ENCODE peak calls at places on chromosomes 4 and X, in seven cellular contexts. Z is spleen, Q is AG09309, M is right cardiac atrium, U is PC-9, E is neural progenitor cell, L is HFF-Myc. Y is an unnamed sample.

GRCh38 chr4:960140-960735 is 13.1 kb downstream of the DGKQ start:
- DNase-seq in Z (peak), Q (no peak), M (peak), U (no peak), E (no peak), L (no peak), Y (no peak)

GRCh38 chrX:40938418-40938817 is 146.8 kb upstream of the USP9X start:
- DNase-seq in Z (no peak), Q (no peak), M (no peak), U (no peak), E (no peak), L (no peak), Y (no peak)

GRCh38 chrX:46707274-46707965 is 51.5 kb downstream of the SLC9A7 start:
- DNase-seq in Z (no peak), Q (no peak), M (no peak), U (no peak), E (no peak), L (no peak), Y (no peak)

GRCh38 chrX:43969504-43970501 is 3.4 kb downstream of the NDP start:
- DNase-seq in Z (no peak), Q (no peak), M (peak), U (peak), E (peak), L (no peak), Y (no peak)

GRCh38 chr4:181802207-181802606 is 441.0 kb upstream of the TENM3 start:
- DNase-seq in Z (no peak), Q (no peak), M (no peak), U (no peak), E (no peak), L (no peak), Y (no peak)

GRCh38 chr4:3287271-3287971 is 5.4 kb upstream of the RGS12 start:
- DNase-seq in Z (no peak), Q (no peak), M (no peak), U (no peak), E (no peak), L (no peak), Y (no peak)

GRCh38 chrX:40106677-40107290 is 9.0 kb upstream of the BCOR start:
- DNase-seq in Z (no peak), Q (no peak), M (no peak), U (no peak), E (no peak), L (no peak), Y (no peak)

GRCh38 chr4:80201326-80202151 is 4.2 kb downstream of the PRDM8 start:
- DNase-seq in Z (no peak), Q (no peak), M (peak), U (no peak), E (peak), L (peak), Y (no peak)

DNA sequence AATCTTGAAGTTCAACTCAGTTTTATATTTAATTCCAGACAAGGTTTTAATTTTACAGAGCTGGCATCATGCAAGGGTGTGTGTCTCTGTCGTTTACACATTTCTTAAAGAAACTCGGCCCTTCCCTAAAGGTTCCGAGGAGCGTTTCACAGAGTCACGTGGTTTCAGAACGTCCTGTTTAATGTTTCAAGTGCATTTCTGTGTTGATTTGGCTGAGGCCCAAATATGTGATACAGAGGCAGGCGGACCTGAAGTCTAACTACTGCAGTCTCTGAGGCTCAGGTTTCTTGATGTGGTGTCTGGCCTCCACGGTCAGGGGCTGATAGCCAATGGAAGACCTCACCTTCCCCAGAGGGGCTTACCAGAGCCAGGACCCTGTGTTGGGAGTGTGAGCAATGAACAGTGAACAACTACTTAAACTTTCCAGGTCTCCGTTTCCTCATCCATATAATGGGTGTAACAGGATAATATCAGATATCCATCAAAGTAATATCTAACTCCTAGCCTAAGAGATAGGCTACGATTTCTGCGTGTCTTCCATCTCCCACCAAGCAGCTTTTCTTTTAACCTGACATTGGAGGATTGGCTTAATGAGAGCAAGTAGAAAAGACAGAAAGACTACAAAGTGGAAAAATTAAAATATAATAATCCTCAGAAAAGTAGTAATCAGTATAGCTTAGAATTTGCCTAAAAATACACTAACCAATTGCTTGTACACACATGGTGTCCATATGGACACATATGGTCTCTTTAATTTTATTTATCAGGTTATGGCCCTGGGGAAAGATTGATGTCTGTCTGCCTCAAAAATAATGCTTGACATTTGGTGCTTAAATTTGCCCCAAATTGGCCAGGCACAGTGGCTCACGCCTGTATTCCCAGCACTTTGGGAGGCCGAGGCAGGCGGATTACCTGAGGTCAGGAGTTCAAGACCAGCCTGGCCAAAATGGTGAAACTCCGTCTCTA is 50.0 kb upstream of the TRIM2 start:
- DNase-seq in Z (no peak), Q (no peak), M (no peak), U (peak), E (no peak), L (no peak), Y (peak)
- H3K4me3 ChIP-seq in Z (peak), Q (peak), M (peak), U (peak), E (peak), L (peak), Y (no peak)

DNA sequence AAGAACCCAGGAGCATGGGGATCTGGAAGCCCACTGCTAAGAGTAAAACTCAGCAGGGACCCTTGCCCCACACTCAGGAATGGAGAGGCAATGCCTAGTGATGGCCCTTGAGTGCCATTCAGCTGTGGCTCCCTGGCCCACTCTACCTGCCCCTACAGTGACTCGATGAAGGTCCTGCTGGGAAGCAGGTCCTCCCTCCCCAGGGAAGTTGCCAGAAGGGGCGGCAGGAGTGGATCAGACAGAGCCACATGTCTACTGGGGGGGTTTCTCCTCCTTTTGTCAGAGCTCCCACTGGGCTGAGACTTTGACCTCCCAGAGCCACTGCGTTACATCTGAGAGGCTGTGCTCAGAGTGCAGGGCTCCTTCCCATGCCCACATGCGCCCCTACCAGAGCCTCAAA is 1.2 kb downstream of the SLC10A3 start:
- DNase-seq in Z (peak), Q (no peak), M (peak), U (no peak), E (no peak), L (no peak), Y (no peak)
- H3K4me3 ChIP-seq in Z (no peak), Q (peak), M (no peak), U (peak), E (no peak), L (peak), Y (no peak)

DNA sequence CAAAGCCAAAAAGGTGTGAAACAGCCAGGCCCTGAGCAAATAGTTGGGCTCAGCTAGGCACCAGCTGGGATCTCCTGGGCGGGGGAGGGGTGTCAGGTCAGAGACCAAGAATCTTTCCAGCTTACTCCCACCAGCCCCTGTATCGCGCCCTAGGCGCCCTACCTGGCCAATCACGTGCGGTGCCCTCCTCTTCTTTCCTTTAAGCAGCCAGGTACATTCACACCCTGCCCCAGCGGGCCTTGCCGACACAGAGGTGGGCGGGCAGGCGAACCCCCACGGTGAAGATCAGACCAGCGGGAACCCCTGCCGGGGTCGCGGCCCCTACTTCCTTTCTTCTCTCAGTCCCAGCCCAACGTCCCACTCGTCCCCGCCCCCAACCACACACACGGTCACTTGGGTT is 9.1 kb downstream of the ARHGAP36 start:
- DNase-seq in Z (no peak), Q (no peak), M (peak), U (no peak), E (no peak), L (no peak), Y (no peak)
- H3K4me3 ChIP-seq in Z (no peak), Q (no peak), M (no peak), U (no peak), E (no peak), L (no peak), Y (no peak)

DNA sequence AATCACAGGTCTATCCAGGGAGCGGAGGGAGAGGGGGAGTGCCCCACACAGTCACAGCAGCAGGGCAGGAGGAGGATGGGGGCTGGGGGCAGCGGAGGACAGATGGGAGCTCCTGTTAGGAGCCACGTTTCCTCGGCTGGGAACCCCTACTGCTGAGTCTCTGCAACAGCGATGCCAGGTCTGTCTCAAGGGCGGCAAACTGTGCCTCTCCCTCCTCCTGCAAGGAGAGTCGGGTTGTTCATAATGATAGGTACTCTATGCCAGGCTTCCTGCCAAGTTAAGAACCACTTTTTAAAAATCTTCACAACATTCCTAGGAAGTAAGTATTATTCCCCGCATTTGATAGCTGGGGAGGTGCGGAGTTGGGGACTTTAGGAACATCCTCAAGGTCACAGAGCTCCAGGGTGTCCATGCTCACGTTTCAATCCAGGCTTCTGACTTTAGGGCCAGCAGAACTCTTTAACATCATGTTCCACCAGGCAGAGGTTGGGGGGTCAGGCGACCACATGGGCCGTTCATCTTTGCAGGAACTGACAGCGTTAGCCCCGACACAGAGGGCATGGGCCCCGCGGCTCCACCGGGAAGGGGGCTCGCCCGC is 98.3 kb upstream of the MAML3 start:
- DNase-seq in Z (no peak), Q (no peak), M (no peak), U (no peak), E (peak), L (no peak), Y (peak)
- H3K4me3 ChIP-seq in Z (peak), Q (peak), M (peak), U (peak), E (peak), L (peak), Y (peak)

DNA sequence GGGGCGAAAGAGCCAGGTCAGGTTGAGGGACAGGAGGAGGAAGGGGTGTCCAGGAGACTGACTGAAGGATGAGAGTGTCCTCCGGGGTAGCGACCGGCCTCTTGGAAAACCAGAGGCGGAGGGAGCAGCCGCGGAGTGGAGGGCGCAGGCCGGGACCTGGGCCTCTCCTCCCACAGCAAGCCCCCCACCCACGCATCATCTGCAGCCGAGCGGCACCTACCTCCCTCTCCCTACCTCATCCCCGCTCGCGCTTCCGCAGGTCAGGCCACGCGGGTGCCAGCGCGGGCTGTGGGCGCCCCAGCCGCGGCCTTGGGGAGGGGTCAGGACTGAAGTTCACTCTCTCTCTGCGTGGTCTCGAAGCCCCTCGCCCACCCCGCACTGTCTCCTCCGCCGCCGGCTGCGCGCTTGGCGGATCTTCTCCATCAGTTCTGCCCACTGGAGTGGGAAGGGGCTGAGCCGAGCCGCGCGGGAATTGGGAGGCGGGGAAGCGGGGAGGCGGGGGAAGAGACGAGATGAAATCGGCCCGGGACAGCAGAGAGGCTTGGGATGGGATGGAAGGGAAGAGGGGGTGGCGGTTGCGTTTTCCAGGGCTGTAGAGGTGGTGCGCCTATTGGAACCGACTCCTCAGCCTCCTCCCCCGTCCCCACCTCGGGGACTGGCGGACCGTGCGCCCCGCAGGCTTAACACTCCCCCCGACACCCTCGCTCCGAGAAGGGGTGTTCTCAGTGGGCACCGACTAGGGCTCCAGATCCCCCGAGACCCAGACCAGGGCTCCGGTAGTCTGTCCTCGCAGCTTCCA is 1.8 kb downstream of the NLGN4X start:
- DNase-seq in Z (peak), Q (no peak), M (no peak), U (no peak), E (peak), L (no peak), Y (no peak)
- H3K4me3 ChIP-seq in Z (peak), Q (no peak), M (peak), U (no peak), E (peak), L (no peak), Y (no peak)

DNA sequence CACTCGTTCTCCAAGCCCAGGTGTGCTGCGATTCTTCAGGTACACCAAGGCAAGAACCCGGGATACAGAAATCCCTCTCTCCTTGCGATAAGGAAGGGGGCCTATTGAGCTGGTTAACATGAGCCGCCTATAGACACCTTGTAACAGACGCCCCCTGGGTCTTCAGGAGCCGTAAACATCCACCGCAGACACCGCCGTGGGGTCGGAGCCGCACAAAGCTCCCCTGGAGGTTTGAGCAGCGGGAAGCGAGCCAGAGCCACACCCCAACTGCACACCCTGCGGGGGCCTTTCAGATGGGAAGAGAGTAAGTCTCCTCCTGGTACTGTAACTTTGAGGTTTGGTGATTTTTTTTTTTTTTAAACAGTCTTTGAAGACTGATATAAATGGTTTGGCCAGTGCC is 46.6 kb downstream of the ZFP42 start:
- DNase-seq in Z (no peak), Q (no peak), M (no peak), U (no peak), E (no peak), L (no peak), Y (no peak)
- H3K4me3 ChIP-seq in Z (no peak), Q (no peak), M (no peak), U (no peak), E (no peak), L (no peak), Y (no peak)

Y was measured in small intestine.